ENCODE peak calls at places on chromosomes 12 and 14, in seven cellular contexts. B is endothelial cell; Q is stimulated activated CD8-positive, alpha-beta memory T cell treated with anti-CD3 and anti-CD28 coated beads, Interleukin-12 subunit alpha, Interleukin-12 subunit beta, amount 100 ng/mL, for 4 hours; S is stimulated activated naive CD8-positive, alpha-beta T cell treated with anti-CD3 and anti-CD28 coated beads, Interleukin-15, amount 100 ng/mL, for 72 hours; E is sciatic nerve; A is SW480; V is progenitor cell of endocrine pancreas. X is an unnamed sample.

GRCh38 chr12:43267782-43268181 is 284.2 kb downstream of the ADAMTS20 start:
- DNase-seq in B (peak), Q (no peak), S (no peak), E (no peak), A (no peak), V (no peak), X (no peak)

GRCh38 chr12:124454735-124455134 is 112.7 kb downstream of the NCOR2 start:
- DNase-seq in B (no peak), Q (no peak), S (no peak), E (no peak), A (no peak), V (no peak), X (no peak)

GRCh38 chr14:42459171-42459685 is 852.6 kb downstream of the LRFN5 start:
- DNase-seq in B (no peak), Q (no peak), S (no peak), E (no peak), A (no peak), V (no peak), X (no peak)

GRCh38 chr12:8018666-8019581 is 13.6 kb upstream of the FOXJ2 start:
- DNase-seq in B (peak), Q (no peak), S (peak), E (no peak), A (peak), V (peak), X (no peak)

GRCh38 chr14:51533160-51533559 is 118.5 kb upstream of the FRMD6 start:
- DNase-seq in B (no peak), Q (no peak), S (no peak), E (no peak), A (no peak), V (no peak), X (no peak)

GRCh38 chr14:73607241-73607640 is 5.1 kb upstream of the ACOT6 start:
- DNase-seq in B (no peak), Q (no peak), S (no peak), E (no peak), A (no peak), V (no peak), X (no peak)

GRCh38 chr14:104799657-104800599 is 973 bp upstream of the ZBTB42 start:
- DNase-seq in B (peak), Q (peak), S (peak), E (peak), A (no peak), V (peak), X (no peak)

GRCh38 chr14:20857630-20858261 is 33.4 kb upstream of the RNASE3 start:
- DNase-seq in B (peak), Q (peak), S (peak), E (peak), A (peak), V (peak), X (peak)

GRCh38 chr12:5909560-5909959 is 35.5 kb downstream of the ANO2 start:
- DNase-seq in B (no peak), Q (no peak), S (no peak), E (no peak), A (no peak), V (no peak), X (no peak)

GRCh38 chr12:93115646-93116045 is 186.6 kb upstream of the EEA1 start:
- DNase-seq in B (no peak), Q (no peak), S (no peak), E (no peak), A (no peak), V (no peak), X (no peak)

GRCh38 chr12:9064201-9064814 is 51.4 kb downstream of the A2M start:
- DNase-seq in B (peak), Q (peak), S (peak), E (peak), A (peak), V (peak), X (peak)

GRCh38 chr12:18323159-18323558 is 61.8 kb downstream of the PIK3C2G start:
- DNase-seq in B (no peak), Q (no peak), S (no peak), E (no peak), A (no peak), V (no peak), X (no peak)